ENCODE peak calls at places on chromosome 21, in six cellular contexts. One of them, this sample, is unnamed.

GRCh38 chr21:9735421-9735961 is 785.9 kb upstream of the TPTE start:
- DNase-seq in mesenchymal stem cell: no peak
- DNase-seq in neuronal stem cell: no peak
- DNase-seq in H1: no peak
- DNase-seq in trophoblast cell: no peak
- DNase-seq in IMR-90: no peak
- DNase-seq in this sample: no peak

GRCh38 chr21:26972131-26972707 is 5.3 kb upstream of the ADAMTS5 start:
- DNase-seq in mesenchymal stem cell: no peak
- DNase-seq in neuronal stem cell: no peak
- DNase-seq in H1: no peak
- DNase-seq in trophoblast cell: no peak
- DNase-seq in IMR-90: no peak
- DNase-seq in this sample: no peak

GRCh38 chr21:32328595-32328994 is 29.9 kb downstream of the MRAP start:
- DNase-seq in mesenchymal stem cell: peak; percentile 79
- DNase-seq in neuronal stem cell: no peak
- DNase-seq in H1: no peak
- DNase-seq in trophoblast cell: no peak
- DNase-seq in IMR-90: peak; percentile 64
- DNase-seq in this sample: no peak

GRCh38 chr21:38985423-38986378 is 180.0 kb downstream of the ETS2 start:
- DNase-seq in mesenchymal stem cell: peak; percentile 60
- DNase-seq in neuronal stem cell: no peak
- DNase-seq in H1: no peak
- DNase-seq in trophoblast cell: no peak
- DNase-seq in IMR-90: peak; percentile 93
- DNase-seq in this sample: no peak

GRCh38 chr21:26366781-26367180 is 196.2 kb upstream of the APP start:
- DNase-seq in mesenchymal stem cell: peak; percentile 6
- DNase-seq in neuronal stem cell: no peak
- DNase-seq in H1: no peak
- DNase-seq in trophoblast cell: no peak
- DNase-seq in IMR-90: no peak
- DNase-seq in this sample: no peak

GRCh38 chr21:15183712-15184353 is 119.0 kb upstream of the NRIP1 start:
- DNase-seq in mesenchymal stem cell: no peak
- DNase-seq in neuronal stem cell: no peak
- DNase-seq in H1: no peak
- DNase-seq in trophoblast cell: no peak
- DNase-seq in IMR-90: no peak
- DNase-seq in this sample: no peak

GRCh38 chr21:33402011-33402979 is 918 bp upstream of the IFNGR2 start:
- DNase-seq in mesenchymal stem cell: peak; percentile 82
- DNase-seq in neuronal stem cell: peak; percentile 39
- DNase-seq in H1: peak; percentile 64
- DNase-seq in trophoblast cell: peak; percentile 96
- DNase-seq in IMR-90: peak; percentile 71
- DNase-seq in this sample: peak; percentile 60

GRCh38 chr21:41783476-41784150 is 16.8 kb upstream of the RIPK4 start:
- DNase-seq in mesenchymal stem cell: no peak
- DNase-seq in neuronal stem cell: no peak
- DNase-seq in H1: no peak
- DNase-seq in trophoblast cell: peak; percentile 100
- DNase-seq in IMR-90: no peak
- DNase-seq in this sample: no peak

GRCh38 chr21:36087362-36088138 is 17.7 kb downstream of the CBR1 start:
- DNase-seq in mesenchymal stem cell: no peak
- DNase-seq in neuronal stem cell: no peak
- DNase-seq in H1: no peak
- DNase-seq in trophoblast cell: no peak
- DNase-seq in IMR-90: peak; percentile 23
- DNase-seq in this sample: peak; percentile 54
- H2AFZ ChIP-seq in mesenchymal stem cell: no peak overlapping the region
- H2AFZ ChIP-seq in neuronal stem cell: no peak overlapping the region
- H2AFZ ChIP-seq in H1: no peak overlapping the region
- H2AFZ ChIP-seq in trophoblast cell: no peak overlapping the region
- H2AFZ ChIP-seq in IMR-90: peak overlapping the region; percentile 89
- H2AFZ ChIP-seq in this sample: no peak overlapping the region

GRCh38 chr21:46227811-46228344 is 696 bp downstream of the LSS start:
- DNase-seq in mesenchymal stem cell: peak; percentile 15
- DNase-seq in neuronal stem cell: no peak
- DNase-seq in H1: no peak
- DNase-seq in trophoblast cell: no peak
- DNase-seq in IMR-90: no peak
- DNase-seq in this sample: no peak

GRCh38 chr21:46229923-46230260 is 1.3 kb upstream of the LSS start:
- DNase-seq in mesenchymal stem cell: no peak
- DNase-seq in neuronal stem cell: no peak
- DNase-seq in H1: no peak
- DNase-seq in trophoblast cell: no peak
- DNase-seq in IMR-90: no peak
- DNase-seq in this sample: no peak

GRCh38 chr21:46226920-46227599 is 1.5 kb downstream of the LSS start:
- DNase-seq in mesenchymal stem cell: peak; percentile 79
- DNase-seq in neuronal stem cell: no peak
- DNase-seq in H1: no peak
- DNase-seq in trophoblast cell: no peak
- DNase-seq in IMR-90: peak; percentile 78
- DNase-seq in this sample: no peak

GRCh38 chr21:46228345-46229051 is at the start of gene LSS:
- DNase-seq in mesenchymal stem cell: peak; percentile 98
- DNase-seq in neuronal stem cell: peak; percentile 97
- DNase-seq in H1: peak; percentile 97
- DNase-seq in trophoblast cell: peak; percentile 93
- DNase-seq in IMR-90: peak; percentile 97
- DNase-seq in this sample: peak; percentile 99

GRCh38 chr21:46229133-46229922 is 754 bp upstream of the LSS start:
- DNase-seq in mesenchymal stem cell: no peak
- DNase-seq in neuronal stem cell: peak; percentile 74
- DNase-seq in H1: no peak
- DNase-seq in trophoblast cell: no peak
- DNase-seq in IMR-90: no peak
- DNase-seq in this sample: no peak
- H3K23ac ChIP-seq in mesenchymal stem cell: peak overlapping the region; percentile 9
- H3K23ac ChIP-seq in neuronal stem cell: peak overlapping the region; percentile 39
- H3K23ac ChIP-seq in H1: no peak overlapping the region
- H3K23ac ChIP-seq in trophoblast cell: no peak overlapping the region
- H3K23ac ChIP-seq in IMR-90: peak overlapping the region; percentile 55
- H3K23ac ChIP-seq in this sample: no peak overlapping the region

DNA sequence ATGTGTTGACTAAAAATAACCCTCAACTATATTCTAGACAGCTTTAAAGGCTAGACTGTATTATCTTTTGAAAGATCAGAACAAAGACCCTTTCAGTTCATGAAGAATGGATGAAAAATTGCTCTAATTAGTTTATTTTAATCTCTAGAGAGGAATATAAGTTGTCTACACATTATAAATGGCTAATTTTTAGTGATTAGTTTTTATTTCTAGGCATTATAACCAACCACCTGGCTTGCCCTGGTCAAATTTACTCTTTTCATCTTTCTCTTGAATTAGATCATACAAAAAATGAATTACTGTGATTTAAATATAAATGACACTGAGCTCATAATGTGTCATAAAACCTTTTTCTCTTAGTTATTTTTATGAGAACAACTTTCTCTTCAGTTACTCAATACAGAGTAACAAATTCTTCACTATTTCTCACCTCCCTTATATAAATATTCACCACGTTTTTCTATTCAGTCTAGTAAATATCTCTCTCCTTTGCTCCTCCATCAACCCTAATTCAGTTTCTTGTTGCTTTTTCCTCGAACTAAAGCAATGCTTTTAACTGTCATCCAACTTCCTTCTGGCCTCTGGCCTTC is 428.6 kb upstream of the TMPRSS15 start:
- DNase-seq in mesenchymal stem cell: peak; percentile 1
- DNase-seq in neuronal stem cell: no peak
- DNase-seq in H1: no peak
- DNase-seq in trophoblast cell: no peak
- DNase-seq in IMR-90: no peak
- DNase-seq in this sample: no peak
- H2AFZ ChIP-seq in mesenchymal stem cell: no peak overlapping the region
- H2AFZ ChIP-seq in neuronal stem cell: no peak overlapping the region
- H2AFZ ChIP-seq in H1: no peak overlapping the region
- H2AFZ ChIP-seq in trophoblast cell: no peak overlapping the region
- H2AFZ ChIP-seq in IMR-90: no peak overlapping the region
- H2AFZ ChIP-seq in this sample: no peak overlapping the region

GRCh38 chr21:28671549-28672195 is 321.0 kb downstream of the LTN1 start:
- DNase-seq in mesenchymal stem cell: peak; percentile 25
- DNase-seq in neuronal stem cell: no peak
- DNase-seq in H1: no peak
- DNase-seq in trophoblast cell: no peak
- DNase-seq in IMR-90: no peak
- DNase-seq in this sample: no peak
- H3K23ac ChIP-seq in mesenchymal stem cell: no peak overlapping the region
- H3K23ac ChIP-seq in neuronal stem cell: no peak overlapping the region
- H3K23ac ChIP-seq in H1: no peak overlapping the region
- H3K23ac ChIP-seq in trophoblast cell: no peak overlapping the region
- H3K23ac ChIP-seq in IMR-90: no peak overlapping the region
- H3K23ac ChIP-seq in this sample: no peak overlapping the region

DNA sequence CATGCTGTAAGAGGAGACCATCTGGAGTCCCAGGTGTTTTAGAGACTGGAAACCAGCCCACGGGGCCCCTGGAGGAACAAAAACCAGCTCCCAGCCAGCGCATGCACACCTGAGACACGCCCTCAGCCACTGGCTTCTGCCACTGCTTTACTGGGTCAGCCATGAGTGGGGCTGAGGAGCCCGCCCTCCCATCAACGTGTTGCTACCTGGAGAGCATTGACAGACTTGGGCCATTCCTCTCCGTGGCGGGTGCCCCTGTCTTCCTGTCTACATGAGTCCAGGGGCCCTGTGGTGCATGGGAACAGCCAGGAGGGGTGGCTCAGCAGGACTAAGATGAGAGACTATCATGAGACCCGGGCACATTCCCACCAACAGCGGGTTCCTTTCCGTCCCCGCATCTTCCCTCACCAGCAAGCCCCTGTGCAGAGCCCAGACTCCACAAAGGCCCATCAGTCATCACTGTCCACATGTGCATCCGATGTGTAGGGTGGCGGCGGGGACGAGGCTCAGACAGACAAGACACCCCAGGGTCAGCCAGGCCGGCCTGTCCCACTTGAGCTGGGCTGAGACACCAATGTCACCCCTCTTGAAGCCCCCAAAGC is 45.4 kb upstream of the POFUT2 start:
- DNase-seq in mesenchymal stem cell: no peak
- DNase-seq in neuronal stem cell: no peak
- DNase-seq in H1: no peak
- DNase-seq in trophoblast cell: no peak
- DNase-seq in IMR-90: no peak
- DNase-seq in this sample: peak; percentile 27
- H2AFZ ChIP-seq in mesenchymal stem cell: no peak overlapping the region
- H2AFZ ChIP-seq in neuronal stem cell: no peak overlapping the region
- H2AFZ ChIP-seq in H1: no peak overlapping the region
- H2AFZ ChIP-seq in trophoblast cell: no peak overlapping the region
- H2AFZ ChIP-seq in IMR-90: peak overlapping the region; percentile 40
- H2AFZ ChIP-seq in this sample: no peak overlapping the region

DNA sequence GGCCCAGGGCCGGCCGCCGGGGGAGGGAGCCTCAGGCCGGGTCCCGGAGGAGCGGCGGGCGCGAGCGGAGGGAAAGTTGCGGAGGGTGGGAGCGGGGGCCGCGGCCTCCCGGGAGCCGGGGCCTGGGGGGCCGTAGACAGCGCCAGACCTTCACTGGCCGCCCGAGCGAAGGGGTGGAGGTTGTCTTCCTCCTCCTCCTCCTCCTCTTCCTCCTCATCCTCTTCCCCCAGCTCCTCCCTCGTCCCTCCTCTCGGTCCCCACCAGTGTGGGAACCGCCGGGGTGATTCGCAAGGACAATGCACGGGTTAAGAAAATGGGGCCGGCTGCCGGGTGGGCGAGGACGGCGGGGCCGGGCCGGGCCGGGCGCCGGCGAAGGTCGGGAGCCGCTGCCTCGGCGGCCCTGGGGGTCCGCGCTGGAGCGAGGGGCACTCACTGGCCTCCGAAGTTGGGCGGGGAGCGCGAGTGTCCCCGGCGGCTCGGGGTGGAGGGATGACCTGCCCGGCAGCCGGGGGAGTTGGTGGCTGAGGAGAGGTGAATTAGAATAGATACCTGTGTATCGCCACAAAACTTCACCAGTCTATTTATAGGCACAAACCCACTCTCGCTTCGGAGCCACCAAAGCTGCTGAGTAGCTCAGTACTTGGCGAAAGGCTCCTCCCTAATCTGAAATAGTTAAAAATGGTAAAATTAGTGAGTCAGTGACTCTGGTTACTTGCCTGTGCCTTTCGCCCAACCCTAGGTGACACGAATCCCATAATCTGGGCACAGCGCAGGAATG is 1.4 kb downstream of the DYRK1A start:
- DNase-seq in mesenchymal stem cell: peak; percentile 48
- DNase-seq in neuronal stem cell: no peak
- DNase-seq in H1: peak; percentile 61
- DNase-seq in trophoblast cell: peak; percentile 42
- DNase-seq in IMR-90: peak; percentile 35
- DNase-seq in this sample: no peak
- H3K23ac ChIP-seq in mesenchymal stem cell: peak overlapping the region; percentile 57
- H3K23ac ChIP-seq in neuronal stem cell: peak overlapping the region; percentile 85
- H3K23ac ChIP-seq in H1: no peak overlapping the region
- H3K23ac ChIP-seq in trophoblast cell: no peak overlapping the region
- H3K23ac ChIP-seq in IMR-90: peak overlapping the region; percentile 98
- H3K23ac ChIP-seq in this sample: no peak overlapping the region

This sample was measured in H9.